ENCODE peak calls at places on chromosomes 6 and 20, in five cellular contexts. O is IMR-90, H is NB4, G is ovary, L is uterus. W is an unnamed sample.

GRCh38 chr6:16762547-16763477 is 1.6 kb upstream of the ATXN1 start:
- DNase-seq in O (peak), H (peak), G (peak), L (peak), W (peak)

GRCh38 chr6:19831358-19831757 is 5.8 kb upstream of the ID4 start:
- DNase-seq in O (no peak), H (no peak), G (no peak), L (no peak), W (no peak)

GRCh38 chr6:88698661-88699060 is 264.8 kb downstream of the RNGTT start:
- DNase-seq in O (no peak), H (no peak), G (no peak), L (no peak), W (no peak)

GRCh38 chr6:27940766-27941165 is 16.3 kb upstream of the OR2B6 start:
- DNase-seq in O (peak), H (peak), G (no peak), L (no peak), W (no peak)

GRCh38 chr6:2028457-2029038 is 216.9 kb downstream of the GMDS start:
- DNase-seq in O (no peak), H (peak), G (no peak), L (peak), W (peak)

GRCh38 chr20:44398303-44398702 is 42.8 kb downstream of the HNF4A start:
- DNase-seq in O (peak), H (no peak), G (no peak), L (no peak), W (no peak)

GRCh38 chr6:11613858-11614257 is 76.3 kb downstream of the TMEM170B start:
- DNase-seq in O (peak), H (no peak), G (no peak), L (no peak), W (no peak)

GRCh38 chr6:125314019-125314581 is 12.3 kb upstream of the HDDC2 start:
- DNase-seq in O (peak), H (peak), G (peak), L (peak), W (peak)

GRCh38 chr6:14211596-14211961 is 94.0 kb downstream of the CD83 start:
- DNase-seq in O (peak), H (peak), G (peak), L (peak), W (peak)

GRCh38 chr6:72132425-72132824 is 246.1 kb downstream of the RIMS1 start:
- DNase-seq in O (no peak), H (no peak), G (no peak), L (no peak), W (peak)

GRCh38 chr6:32203435-32204267 is 11.2 kb upstream of the GPSM3 start:
- DNase-seq in O (no peak), H (no peak), G (no peak), L (no peak), W (no peak)

GRCh38 chr6:158417760-158418098 is 105.5 kb downstream of the TULP4 start:
- DNase-seq in O (peak), H (no peak), G (no peak), L (no peak), W (no peak)

GRCh38 chr20:56574531-56575142 is 41.6 kb downstream of the FAM209B start:
- DNase-seq in O (no peak), H (peak), G (no peak), L (no peak), W (no peak)

GRCh38 chr20:8162610-8163009 is 30.5 kb downstream of the PLCB1 start:
- DNase-seq in O (no peak), H (no peak), G (no peak), L (no peak), W (no peak)

GRCh38 chr6:1313755-1314503 is 2.0 kb downstream of the FOXQ1 start:
- DNase-seq in O (no peak), H (peak), G (no peak), L (no peak), W (no peak)

GRCh38 chr6:42104095-42104806 is 38.2 kb downstream of the C6orf132 start:
- DNase-seq in O (no peak), H (peak), G (peak), L (peak), W (peak)

GRCh38 chr6:142542704-142543233 is 241.0 kb downstream of the ADGRG6 start:
- DNase-seq in O (peak), H (no peak), G (peak), L (peak), W (no peak)

GRCh38 chr6:157527471-157527907 is 146.5 kb downstream of the ZDHHC14 start:
- DNase-seq in O (peak), H (peak), G (no peak), L (peak), W (peak)

GRCh38 chr20:60500038-60500701 is 541.9 kb downstream of the CDH26 start:
- DNase-seq in O (no peak), H (no peak), G (no peak), L (no peak), W (no peak)

GRCh38 chr20:37120497-37120896 is 24.7 kb upstream of the RBL1 start:
- DNase-seq in O (no peak), H (no peak), G (no peak), L (no peak), W (no peak)

GRCh38 chr6:31834704-31835375 is 7.3 kb downstream of the HSPA1B start:
- DNase-seq in O (no peak), H (peak), G (peak), L (peak), W (peak)

GRCh38 chr6:37809144-37809543 is 10.4 kb upstream of the ZFAND3 start:
- DNase-seq in O (peak), H (no peak), G (peak), L (no peak), W (no peak)

GRCh38 chr6:28841290-28841689 is 82.5 kb downstream of the TRIM27 start:
- DNase-seq in O (no peak), H (peak), G (no peak), L (no peak), W (peak)

GRCh38 chr20:59600472-59600871 is 3.9 kb upstream of the PHACTR3 start:
- DNase-seq in O (no peak), H (peak), G (no peak), L (no peak), W (no peak)

DNA sequence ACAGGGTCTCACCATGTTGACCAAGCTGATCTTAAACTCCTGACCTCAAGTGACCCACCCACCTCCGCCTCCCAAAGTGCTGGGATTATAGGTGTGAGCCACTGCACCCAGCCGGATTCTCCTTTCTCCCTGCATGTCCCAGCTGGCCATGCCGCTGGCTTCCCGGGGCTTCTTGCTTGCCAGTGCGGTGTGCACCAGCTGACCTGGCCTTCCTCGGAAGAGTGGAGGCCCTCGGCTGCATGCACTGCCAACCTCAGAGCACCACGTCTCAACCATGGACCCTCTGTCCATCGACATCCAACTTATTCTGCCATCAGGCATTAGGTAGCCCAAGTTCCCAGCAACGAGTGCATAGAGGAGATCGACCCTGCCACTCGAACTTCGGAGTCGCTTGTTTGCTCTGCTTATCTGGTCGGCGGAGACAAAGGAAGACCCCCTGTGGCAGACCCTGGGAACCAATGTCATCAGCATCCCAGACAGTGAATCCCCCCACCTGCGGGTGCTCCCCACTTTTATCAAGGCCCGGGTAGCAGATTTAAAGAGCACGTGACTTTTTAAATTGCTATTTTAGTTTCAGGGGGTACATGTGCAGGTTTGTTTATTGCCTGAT is 307.8 kb downstream of the CDH4 start:
- DNase-seq in O (no peak), H (no peak), G (no peak), L (no peak), W (no peak)
- TF ChIP-seq CTCF in O (no peak), H (no peak), G (no peak), L (no peak), W (no peak)

GRCh38 chr6:45491874-45492273 is 114.1 kb upstream of the SUPT3H start:
- DNase-seq in O (no peak), H (no peak), G (no peak), L (no peak), W (no peak)
- H3K4me3 ChIP-seq in O (no peak), H (no peak), G (no peak), L (no peak), W (no peak)

DNA sequence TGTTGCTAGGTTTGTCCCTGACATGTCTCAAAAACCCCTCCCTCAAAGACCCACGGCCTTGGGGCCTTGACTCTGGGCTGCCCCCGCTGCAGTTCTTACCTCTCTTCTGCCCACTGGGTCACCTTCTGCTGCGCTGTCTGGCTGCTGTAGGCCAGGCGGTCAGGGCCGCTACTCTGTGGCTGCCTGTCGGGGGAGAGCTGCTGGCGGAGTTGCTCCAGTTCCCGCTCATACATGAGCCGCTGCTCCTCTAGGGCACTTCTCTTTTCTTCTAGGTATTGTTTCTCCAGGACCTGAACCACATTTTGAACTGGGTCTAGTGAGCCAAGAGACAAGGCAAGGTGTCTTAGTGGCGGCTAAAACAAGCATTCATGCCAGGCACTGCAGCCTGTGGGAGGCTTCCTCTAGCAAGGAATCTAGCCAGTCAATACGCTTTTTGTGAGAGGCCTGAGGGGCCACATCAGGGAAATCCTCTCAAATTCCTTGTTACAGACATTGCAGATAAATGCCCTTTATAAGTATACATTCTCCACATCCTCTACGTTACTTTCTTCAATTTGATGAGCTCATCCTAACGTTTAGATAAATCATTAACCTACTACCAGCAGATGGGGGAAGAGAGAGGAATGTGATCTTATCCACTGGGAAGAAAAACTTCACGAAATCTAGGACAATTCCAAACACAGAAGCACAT is 110.3 kb upstream of the NUP153 start:
- DNase-seq in O (peak), H (peak), G (no peak), L (no peak), W (no peak)
- TF ChIP-seq CTCF in O (peak), H (no peak), G (no peak), L (no peak), W (no peak)

GRCh38 chr6:30491963-30492616 is 2.8 kb downstream of the HLA-E start:
- DNase-seq in O (no peak), H (no peak), G (no peak), L (no peak), W (no peak)
- H3K4me3 ChIP-seq in O (no peak), H (no peak), G (no peak), L (no peak), W (peak)

DNA sequence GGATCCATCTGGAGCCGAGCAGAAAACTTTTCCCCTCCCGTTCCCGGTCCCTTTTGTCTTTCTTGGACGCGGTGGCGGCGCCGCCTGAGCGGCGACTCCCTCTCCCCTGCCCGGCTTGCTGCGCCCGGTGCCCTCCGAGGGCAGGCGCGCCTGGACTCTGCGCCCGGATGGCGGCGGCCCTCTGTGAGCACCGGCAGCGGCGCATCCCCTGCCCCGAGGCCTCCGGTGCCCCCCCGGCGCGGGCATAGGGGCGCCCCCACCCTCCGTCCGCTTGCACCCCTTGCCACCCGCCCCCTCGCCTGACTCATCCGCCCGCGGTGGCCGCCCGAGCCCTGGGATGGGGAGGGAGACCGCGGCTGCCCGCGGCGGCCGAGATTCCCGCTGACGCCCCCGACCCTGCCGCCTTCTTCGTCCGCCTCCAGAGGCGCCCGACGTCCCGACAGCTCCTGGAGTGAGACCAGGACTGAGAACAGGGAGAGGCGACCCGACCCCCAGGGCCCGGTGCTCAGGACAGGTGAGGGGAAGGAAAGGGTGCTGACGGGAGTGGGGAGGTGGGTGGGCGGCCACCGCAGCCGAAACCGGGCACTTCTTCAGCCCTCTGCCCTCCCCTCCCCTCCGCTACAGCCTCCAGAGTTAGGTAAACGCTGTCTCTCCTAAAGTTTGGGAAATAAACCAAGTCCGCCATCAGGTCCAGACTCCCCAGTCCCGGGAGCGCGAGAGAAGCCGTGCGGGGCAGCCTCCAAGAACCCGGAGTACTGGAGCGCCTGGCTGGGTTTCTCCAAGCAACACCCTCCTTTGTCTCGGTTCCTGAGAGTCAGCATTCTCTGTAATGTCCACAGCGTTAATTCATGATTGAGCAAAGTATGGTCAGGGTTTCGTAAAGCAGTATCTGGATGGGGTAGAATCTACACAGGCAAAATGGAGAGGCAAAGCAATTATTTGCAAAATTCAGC is at the start of gene TMEM200A:
- DNase-seq in O (peak), H (no peak), G (peak), L (peak), W (no peak)
- TF ChIP-seq CTCF in O (peak), H (no peak), G (no peak), L (no peak), W (no peak)

GRCh38 chr6:160174681-160175080 is 53.1 kb downstream of the SLC22A1 start:
- DNase-seq in O (no peak), H (no peak), G (no peak), L (no peak), W (no peak)
- H3K4me3 ChIP-seq in O (no peak), H (no peak), G (no peak), L (no peak), W (no peak)